ENCODE peak calls at places on chromosomes 4 and X, in four cellular contexts. K, P, I and D are unnamed samples.

GRCh38 chr4:184237612-184238011 is 19.9 kb upstream of the ENPP6 start:
- DNase-seq in I (no peak), P (no peak), K (no peak), D (no peak)

GRCh38 chr4:101169044-101170014 is 178.0 kb downstream of the PPP3CA start:
- DNase-seq in P (peak; percentile 28), K (peak; percentile 84), I (no peak), D (no peak)

GRCh38 chr4:123073650-123074049 is 151.3 kb upstream of the NUDT6 start:
- DNase-seq in P (no peak), I (no peak), K (no peak), D (no peak)

GRCh38 chrX:20294284-20294683 is 27.6 kb upstream of the RPS6KA3 start:
- DNase-seq in P (no peak), I (no peak), K (no peak), D (no peak)

GRCh38 chrX:30215357-30215843 is at the start of gene MAGEB2:
- DNase-seq in K (peak; percentile 77), I (no peak), P (no peak), D (no peak)

GRCh38 chrX:20515841-20516461 is 249.2 kb upstream of the RPS6KA3 start:
- DNase-seq in P (no peak), K (peak; percentile 73), I (no peak), D (no peak)

GRCh38 chrX:150365051-150365952 is 2.2 kb downstream of the MAMLD1 start:
- DNase-seq in K (peak; percentile 35), I (no peak), P (peak; percentile 52), D (peak; percentile 84)

GRCh38 chr4:128590773-128591172 is 218.7 kb upstream of the JADE1 start:
- DNase-seq in K (no peak), P (no peak), I (no peak), D (no peak)

GRCh38 chrX:12269484-12269883 is 131.2 kb downstream of the FRMPD4 start:
- DNase-seq in P (no peak), I (no peak), K (no peak), D (no peak)

GRCh38 chrX:119512145-119512800 is 44.0 kb downstream of the SLC25A5 start:
- DNase-seq in I (peak; percentile 3), P (no peak), K (peak; percentile 48), D (no peak)

GRCh38 chr4:13703096-13703495 is 75.6 kb upstream of the BOD1L1 start:
- DNase-seq in K (no peak), I (no peak), P (no peak), D (no peak)

GRCh38 chr4:4733663-4734062 is 125.8 kb upstream of the MSX1 start:
- DNase-seq in K (no peak), P (no peak), I (no peak), D (no peak)

GRCh38 chrX:154775611-154776349 is 13.1 kb downstream of the DKC1 start:
- DNase-seq in K (no peak), I (no peak), P (no peak), D (no peak)

GRCh38 chr4:53505947-53506346 is 85.3 kb downstream of the LNX1 start:
- DNase-seq in I (no peak), P (no peak), K (no peak), D (no peak)

GRCh38 chrX:17078031-17078730 is 131.7 kb downstream of the REPS2 start:
- DNase-seq in I (no peak), K (no peak), P (no peak), D (no peak)

GRCh38 chrX:1034717-1035116 is 177.7 kb downstream of the CRLF2 start:
- DNase-seq in P (no peak), K (no peak), I (no peak), D (no peak)

DNA sequence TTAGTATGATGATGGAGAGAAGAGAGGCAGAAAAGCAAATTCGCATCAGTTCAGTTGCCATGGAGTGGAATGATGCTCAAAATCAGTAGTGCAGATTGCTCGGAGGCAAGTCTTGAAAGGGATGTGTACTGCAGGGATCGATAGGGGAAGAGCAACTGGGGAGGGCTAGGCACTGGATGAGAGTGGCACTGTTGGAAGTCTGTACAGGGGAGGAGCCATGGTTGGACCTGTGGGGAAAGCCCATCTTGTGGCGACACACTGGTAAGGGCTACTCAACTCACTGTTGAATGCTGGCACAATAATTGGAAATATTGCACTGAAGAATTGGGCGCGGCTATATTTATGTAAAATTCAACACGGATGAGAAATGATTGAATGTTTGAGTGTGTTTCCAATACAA is 1.2 kb downstream of the RAB9B start:
- DNase-seq in I (no peak), K (no peak), P (no peak), D (no peak)
- TF ChIP-seq CTCF in I (no peak), K (no peak), P (no peak), D (no peak)

DNA sequence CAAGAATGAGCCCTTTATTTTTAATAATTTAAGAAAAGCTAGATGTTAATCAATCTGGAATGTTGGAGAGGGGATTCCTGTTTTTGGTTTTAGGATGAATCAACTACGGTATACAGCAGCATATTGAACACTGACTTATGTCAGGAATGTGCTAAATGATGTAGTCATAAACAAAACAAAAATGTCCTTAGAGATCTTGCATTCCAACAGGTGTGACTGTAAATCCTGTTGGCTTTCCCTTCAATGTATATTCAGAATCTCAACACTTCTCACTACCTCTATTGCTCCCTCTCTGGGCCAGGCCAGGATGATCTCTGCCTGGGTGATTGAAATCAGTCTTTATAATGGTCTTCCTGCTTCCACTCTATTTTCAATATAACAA is 37.8 kb upstream of the BDH2 start:
- DNase-seq in K (no peak), P (no peak), I (no peak), D (no peak)
- TF ChIP-seq CTCF in K (no peak), P (no peak), I (no peak), D (no peak)

GRCh38 chr4:167779280-167779679 is 313.1 kb upstream of the ANXA10 start:
- DNase-seq in I (no peak), K (no peak), P (no peak), D (no peak)

GRCh38 chr4:167774646-167775045 is 317.7 kb upstream of the ANXA10 start:
- DNase-seq in K (no peak), I (no peak), P (no peak), D (no peak)

GRCh38 chr4:167775374-167775773 is 317.0 kb upstream of the ANXA10 start:
- DNase-seq in K (no peak), I (no peak), P (no peak), D (no peak)

DNA sequence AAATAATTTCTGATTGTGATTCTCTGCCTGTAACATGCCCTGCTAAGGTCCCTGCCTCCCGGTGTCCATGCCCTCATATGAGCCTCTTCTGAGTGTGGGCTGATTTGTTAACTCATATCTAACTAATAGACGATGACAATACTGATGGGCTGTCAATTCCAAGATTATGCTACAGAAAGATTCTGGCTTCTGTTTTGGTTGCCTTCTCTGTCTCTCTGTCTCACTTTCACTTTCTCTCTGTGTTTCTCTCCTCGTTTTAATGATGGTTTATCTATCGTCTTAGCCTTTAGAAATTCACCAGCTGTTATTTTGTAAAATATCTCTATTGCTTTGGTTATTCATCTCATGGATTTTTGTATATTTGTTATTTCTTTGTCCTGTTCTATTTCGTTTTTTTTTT is 312.5 kb upstream of the ANXA10 start:
- DNase-seq in I (no peak), K (no peak), P (no peak), D (no peak)
- TF ChIP-seq CTCF in I (no peak), K (no peak), P (no peak), D (no peak)

GRCh38 chr4:20299515-20299914 is 47.8 kb downstream of the SLIT2 start:
- DNase-seq in I (no peak), K (peak; percentile 13), P (no peak), D (no peak)
- TF ChIP-seq CTCF in I (no peak), K (peak; percentile 51), P (no peak), D (peak; percentile 72)

DNA sequence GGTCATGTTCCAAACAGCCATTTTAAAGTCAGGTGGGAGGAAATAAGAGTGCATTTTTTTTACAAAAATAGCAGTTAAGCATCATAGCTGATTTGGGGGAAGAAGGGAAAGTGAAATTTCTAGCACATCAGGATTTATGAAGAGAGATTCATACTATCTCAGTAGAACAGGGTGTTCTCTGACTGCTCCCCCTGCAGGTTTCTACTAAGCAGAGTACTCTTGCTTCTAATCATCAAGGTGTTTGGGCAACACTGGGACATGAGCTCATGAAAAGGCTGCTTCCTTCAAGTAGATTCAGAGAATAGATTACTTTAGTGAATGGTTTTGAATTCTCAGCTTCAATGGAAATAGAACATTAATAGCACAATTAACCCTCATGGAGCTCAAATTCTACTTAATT is 591.4 kb upstream of the PCDH10 start:
- DNase-seq in P (no peak), K (peak; percentile 26), I (no peak), D (no peak)
- TF ChIP-seq CTCF in P (no peak), K (peak; percentile 55), I (no peak), D (no peak)

GRCh38 chrX:25432396-25432795 is 416.6 kb upstream of the ARX start:
- DNase-seq in P (no peak), I (no peak), K (no peak), D (no peak)

GRCh38 chrX:25433307-25433706 is 417.5 kb upstream of the ARX start:
- DNase-seq in I (no peak), P (no peak), K (no peak), D (no peak)

GRCh38 chrX:25427873-25428555 is 412.2 kb upstream of the ARX start:
- DNase-seq in K (no peak), P (no peak), I (no peak), D (no peak)
- TF ChIP-seq CTCF in K (peak; percentile 48), P (no peak), I (no peak), D (peak; percentile 23)